ENCODE peak calls at places on chromosomes 6 and 20, in ten cellular contexts. Z is epithelial cell of esophagus, Q is stomach, V is cardiac muscle cell, E is mucosa of descending colon, O is HFF-Myc, S is AG10803, B is pancreas, J is fibroblast of mammary gland, I is uterus. A is an unnamed sample.

GRCh38 chr20:35085477-35086225 is 7.0 kb downstream of the TRPC4AP start:
- DNase-seq in I (no peak), B (no peak), Z (no peak), O (no peak), S (no peak), E (no peak), J (no peak), Q (no peak), V (no peak), A (no peak)

GRCh38 chr20:18839507-18840247 is 26.1 kb downstream of the SCP2D1 start:
- DNase-seq in V (no peak), S (no peak), O (peak), Z (no peak), B (no peak), J (no peak), E (no peak), Q (no peak), I (no peak), A (no peak)

GRCh38 chr20:60046011-60046413 is 87.8 kb downstream of the CDH26 start:
- DNase-seq in I (no peak), E (no peak), O (peak), J (peak), V (no peak), S (peak), B (no peak), Z (peak), Q (no peak), A (peak)

GRCh38 chr6:32116674-32117073 is 7.5 kb upstream of the TNXB start:
- DNase-seq in V (peak), O (no peak), I (no peak), Q (no peak), E (no peak), B (no peak), Z (no peak), J (no peak), S (no peak), A (no peak)

GRCh38 chr6:67640462-67640861 is 994.6 kb upstream of the ADGRB3 start:
- DNase-seq in J (peak), E (no peak), Z (no peak), B (no peak), S (no peak), Q (no peak), O (no peak), I (no peak), V (no peak), A (peak)

GRCh38 chr6:114580882-114581281 is 238.1 kb upstream of the HS3ST5 start:
- DNase-seq in B (no peak), S (no peak), V (no peak), E (no peak), J (no peak), Q (no peak), O (no peak), I (no peak), Z (no peak), A (no peak)

GRCh38 chr6:129978148-129978916 is 40.0 kb upstream of the L3MBTL3 start:
- DNase-seq in J (no peak), V (no peak), E (no peak), S (no peak), B (no peak), Q (no peak), I (no peak), Z (no peak), O (no peak), A (no peak)

GRCh38 chr20:47665221-47665991 is 119.9 kb downstream of the SULF2 start:
- DNase-seq in B (no peak), J (no peak), I (no peak), V (no peak), O (no peak), E (no peak), Q (no peak), Z (peak), S (no peak), A (no peak)

GRCh38 chr20:62952373-62953166 is at the start of gene SLC17A9:
- DNase-seq in O (peak), B (peak), S (peak), J (peak), V (peak), Z (no peak), Q (peak), E (peak), I (peak), A (no peak)
- TF ChIP-seq CTCF in O (no peak), B (no peak), S (no peak), J (no peak), V (no peak), Z (no peak), Q (no peak), E (no peak), I (no peak), A (no peak)

GRCh38 chr6:167443098-167443680 is 118.3 kb downstream of the TTLL2 start:
- DNase-seq in B (no peak), E (no peak), I (no peak), J (no peak), V (no peak), S (no peak), O (no peak), Z (no peak), Q (no peak), A (no peak)
- H3K4me3 ChIP-seq in B (no peak), E (no peak), I (no peak), J (no peak), V (no peak), S (no peak), O (no peak), Z (no peak), Q (no peak), A (no peak)

GRCh38 chr6:35874721-35875120 is 46.2 kb downstream of the SRPK1 start:
- DNase-seq in Q (no peak), I (no peak), O (no peak), V (no peak), B (no peak), S (no peak), J (no peak), E (no peak), Z (no peak), A (no peak)
- TF ChIP-seq CTCF in Q (no peak), I (no peak), O (no peak), V (no peak), B (no peak), S (no peak), J (no peak), E (no peak), Z (no peak), A (no peak)

GRCh38 chr20:3777726-3778629 is 3.3 kb downstream of the SPEF1 start:
- DNase-seq in J (peak), V (peak), I (peak), E (peak), Z (peak), Q (peak), S (peak), B (peak), O (no peak), A (peak)

GRCh38 chr20:3777381-3777725 is 3.9 kb downstream of the SPEF1 start:
- DNase-seq in Q (no peak), E (no peak), B (no peak), O (no peak), S (no peak), V (no peak), Z (no peak), J (no peak), I (no peak), A (no peak)

GRCh38 chr20:3781153-3781910 is at the start of gene SPEF1:
- DNase-seq in E (peak), B (peak), O (peak), V (peak), S (peak), Z (peak), J (peak), Q (peak), I (peak), A (peak)

GRCh38 chr20:3775457-3775856 is 5.8 kb downstream of the SPEF1 start:
- DNase-seq in B (no peak), J (no peak), Q (no peak), Z (no peak), S (no peak), I (no peak), E (no peak), V (no peak), O (no peak), A (no peak)

DNA sequence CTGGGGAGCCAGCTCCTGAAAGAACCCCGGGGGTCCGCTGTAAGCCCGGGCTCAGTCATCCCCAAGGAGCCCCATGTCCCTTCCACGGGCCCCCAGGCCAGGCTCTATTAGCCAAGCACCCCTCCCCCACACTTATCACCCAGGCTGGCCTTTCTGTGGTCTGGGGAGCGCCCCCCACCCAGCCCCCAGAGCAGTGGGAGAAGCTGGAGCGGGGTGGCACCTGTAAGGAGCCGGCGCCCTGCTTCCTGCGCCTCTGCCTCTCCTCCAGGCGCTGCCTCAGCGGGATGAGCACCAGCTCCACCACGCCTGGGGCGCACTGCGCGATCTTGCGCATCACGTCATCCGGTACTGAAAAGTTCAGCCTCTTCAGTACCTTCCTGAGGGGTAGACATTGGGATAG is 2.3 kb downstream of the SPEF1 start:
- DNase-seq in I (no peak), Q (no peak), V (no peak), B (no peak), E (no peak), Z (no peak), O (no peak), J (no peak), S (no peak), A (no peak)
- H3K4me3 ChIP-seq in I (no peak), Q (no peak), V (no peak), B (no peak), E (no peak), Z (no peak), O (no peak), J (no peak), S (no peak), A (no peak)

GRCh38 chr6:1524040-1524480 is 85.7 kb upstream of the FOXC1 start:
- DNase-seq in V (peak), J (peak), E (peak), B (peak), I (peak), O (no peak), Z (peak), S (peak), Q (peak), A (peak)

GRCh38 chr6:1526689-1527088 is 83.0 kb upstream of the FOXC1 start:
- DNase-seq in B (no peak), S (peak), J (no peak), Q (no peak), Z (no peak), O (no peak), I (no peak), E (no peak), V (no peak), A (peak)

GRCh38 chr6:1527098-1527497 is 82.6 kb upstream of the FOXC1 start:
- DNase-seq in Q (no peak), O (no peak), B (no peak), J (peak), V (peak), E (no peak), I (no peak), S (peak), Z (peak), A (peak)

GRCh38 chr6:1522779-1523178 is 86.9 kb upstream of the FOXC1 start:
- DNase-seq in I (no peak), J (no peak), Q (no peak), E (no peak), B (no peak), O (no peak), S (no peak), Z (no peak), V (no peak), A (no peak)

GRCh38 chr6:1525364-1526038 is 84.2 kb upstream of the FOXC1 start:
- DNase-seq in O (no peak), V (no peak), S (peak), I (no peak), Z (peak), B (no peak), Q (no peak), E (no peak), J (no peak), A (no peak)
- TF ChIP-seq CTCF in O (no peak), V (no peak), S (no peak), I (no peak), Z (no peak), B (no peak), Q (no peak), E (no peak), J (no peak), A (no peak)